ENCODE peak calls at places on chromosomes 13 and 19, in five cellular contexts. One of them, this sample, is unnamed.

GRCh38 chr19:55640577-55641375 is at the start of gene ZNF580:
- DNase-seq in psoas muscle: peak; percentile 86
- DNase-seq in RPMI7951: peak; percentile 84
- DNase-seq in ELR: peak; percentile 80
- DNase-seq in WTC11: peak; percentile 61
- DNase-seq in this sample: peak; percentile 83

GRCh38 chr19:29809795-29810503 is 1.8 kb upstream of the CCNE1 start:
- DNase-seq in psoas muscle: peak; percentile 23
- DNase-seq in RPMI7951: no peak
- DNase-seq in ELR: no peak
- DNase-seq in WTC11: no peak
- DNase-seq in this sample: no peak

GRCh38 chr19:10712041-10712440 is 5.8 kb upstream of the DNM2 start:
- DNase-seq in psoas muscle: no peak
- DNase-seq in RPMI7951: no peak
- DNase-seq in ELR: no peak
- DNase-seq in WTC11: peak; percentile 62
- DNase-seq in this sample: no peak

GRCh38 chr13:108915634-108916497 is 286.5 kb downstream of the MYO16 start:
- DNase-seq in psoas muscle: peak; percentile 80
- DNase-seq in RPMI7951: peak; percentile 79
- DNase-seq in ELR: peak; percentile 89
- DNase-seq in WTC11: peak; percentile 47
- DNase-seq in this sample: peak; percentile 63

GRCh38 chr13:109348514-109349340 is 437.7 kb downstream of the IRS2 start:
- DNase-seq in psoas muscle: no peak
- DNase-seq in RPMI7951: peak; percentile 5
- DNase-seq in ELR: peak; percentile 87
- DNase-seq in WTC11: no peak
- DNase-seq in this sample: peak; percentile 78

GRCh38 chr19:11375143-11375948 is 880 bp downstream of the SWSAP1 start:
- DNase-seq in psoas muscle: peak; percentile 66
- DNase-seq in RPMI7951: no peak
- DNase-seq in ELR: no peak
- DNase-seq in WTC11: peak; percentile 63
- DNase-seq in this sample: no peak

GRCh38 chr19:51927859-51928258 is 587 bp downstream of the ZNF613 start:
- DNase-seq in psoas muscle: no peak
- DNase-seq in RPMI7951: no peak
- DNase-seq in ELR: no peak
- DNase-seq in WTC11: no peak
- DNase-seq in this sample: no peak

GRCh38 chr13:25584975-25585374 is 213.2 kb downstream of the ATP8A2 start:
- DNase-seq in psoas muscle: no peak
- DNase-seq in RPMI7951: no peak
- DNase-seq in ELR: no peak
- DNase-seq in WTC11: no peak
- DNase-seq in this sample: no peak

GRCh38 chr13:50144473-50145160 is 129.4 kb downstream of the KCNRG start:
- DNase-seq in psoas muscle: no peak
- DNase-seq in RPMI7951: peak; percentile 37
- DNase-seq in ELR: no peak
- DNase-seq in WTC11: no peak
- DNase-seq in this sample: no peak

GRCh38 chr13:63041640-63042414 is 1626.2 kb upstream of the PCDH20 start:
- DNase-seq in psoas muscle: no peak
- DNase-seq in RPMI7951: no peak
- DNase-seq in ELR: peak; percentile 56
- DNase-seq in WTC11: no peak
- DNase-seq in this sample: no peak

GRCh38 chr13:21672811-21673591 is 2.1 kb downstream of the FGF9 start:
- DNase-seq in psoas muscle: no peak
- DNase-seq in RPMI7951: no peak
- DNase-seq in ELR: no peak
- DNase-seq in WTC11: no peak
- DNase-seq in this sample: peak; percentile 6

GRCh38 chr13:109479991-109480696 is 306.2 kb downstream of the IRS2 start:
- DNase-seq in psoas muscle: no peak
- DNase-seq in RPMI7951: no peak
- DNase-seq in ELR: no peak
- DNase-seq in WTC11: no peak
- DNase-seq in this sample: peak; percentile 17

GRCh38 chr19:38268539-38268938 is 4.2 kb downstream of the SPINT2 start:
- DNase-seq in psoas muscle: no peak
- DNase-seq in RPMI7951: no peak
- DNase-seq in ELR: no peak
- DNase-seq in WTC11: no peak
- DNase-seq in this sample: no peak

GRCh38 chr19:38685666-38686529 is 38.4 kb downstream of the ACTN4 start:
- DNase-seq in psoas muscle: no peak
- DNase-seq in RPMI7951: peak; percentile 72
- DNase-seq in ELR: peak; percentile 65
- DNase-seq in WTC11: no peak
- DNase-seq in this sample: peak; percentile 58

GRCh38 chr19:16836906-16837362 is 7.7 kb downstream of the SIN3B start:
- DNase-seq in psoas muscle: no peak
- DNase-seq in RPMI7951: no peak
- DNase-seq in ELR: no peak
- DNase-seq in WTC11: no peak
- DNase-seq in this sample: no peak

GRCh38 chr19:41116261-41116660 is 2.0 kb downstream of the CYP2F1 start:
- DNase-seq in psoas muscle: no peak
- DNase-seq in RPMI7951: no peak
- DNase-seq in ELR: no peak
- DNase-seq in WTC11: no peak
- DNase-seq in this sample: no peak

GRCh38 chr13:35953537-35954206 is 177.5 kb downstream of the DCLK1 start:
- DNase-seq in psoas muscle: peak; percentile 88
- DNase-seq in RPMI7951: peak; percentile 58
- DNase-seq in ELR: peak; percentile 85
- DNase-seq in WTC11: peak; percentile 53
- DNase-seq in this sample: peak; percentile 86

GRCh38 chr19:39024875-39025641 is 7.3 kb downstream of the FBXO27 start:
- DNase-seq in psoas muscle: no peak
- DNase-seq in RPMI7951: no peak
- DNase-seq in ELR: no peak
- DNase-seq in WTC11: no peak
- DNase-seq in this sample: no peak

GRCh38 chr13:100214886-100215285 is 126.0 kb downstream of the PCCA start:
- DNase-seq in psoas muscle: no peak
- DNase-seq in RPMI7951: peak; percentile 47
- DNase-seq in ELR: peak; percentile 94
- DNase-seq in WTC11: no peak
- DNase-seq in this sample: peak; percentile 90

GRCh38 chr13:27147530-27148170 is 24.0 kb downstream of the USP12 start:
- DNase-seq in psoas muscle: no peak
- DNase-seq in RPMI7951: no peak
- DNase-seq in ELR: peak; percentile 25
- DNase-seq in WTC11: no peak
- DNase-seq in this sample: no peak